ENCODE peak calls at places on chromosomes 12 and 14, in seven cellular contexts. K is fibroblast of pulmonary artery, J is stomach, E is astrocyte of the spinal cord, C is cardiac muscle cell, D is ovary, Y is fibroblast of lung. L is an unnamed sample.

GRCh38 chr12:26120561-26121274 is 4.1 kb downstream of the BHLHE41 start:
- DNase-seq in K (no peak), J (no peak), E (no peak), C (no peak), D (no peak), Y (no peak), L (no peak)

GRCh38 chr12:53472183-53472582 is 20.3 kb downstream of the PCBP2 start:
- DNase-seq in K (no peak), J (no peak), E (no peak), C (no peak), D (no peak), Y (no peak), L (no peak)

GRCh38 chr14:64758711-64759554 is 54.7 kb downstream of the PLEKHG3 start:
- DNase-seq in K (peak), J (peak), E (peak), C (no peak), D (peak), Y (peak), L (peak)

GRCh38 chr12:67747869-67748760 is 99.6 kb downstream of the DYRK2 start:
- DNase-seq in K (peak), J (peak), E (peak), C (no peak), D (no peak), Y (peak), L (peak)

GRCh38 chr12:121227294-121227693 is 17.4 kb downstream of the P2RX4 start:
- DNase-seq in K (no peak), J (peak), E (no peak), C (no peak), D (no peak), Y (no peak), L (no peak)

GRCh38 chr12:2324375-2324774 is 271.6 kb downstream of the CACNA1C start:
- DNase-seq in K (no peak), J (peak), E (no peak), C (no peak), D (no peak), Y (no peak), L (peak)

GRCh38 chr12:47281667-47282171 is 202.0 kb upstream of the AMIGO2 start:
- DNase-seq in K (peak), J (no peak), E (peak), C (no peak), D (no peak), Y (peak), L (peak)

GRCh38 chr12:7503686-7504085 is at the start of gene CD163:
- DNase-seq in K (no peak), J (no peak), E (no peak), C (no peak), D (no peak), Y (no peak), L (no peak)

GRCh38 chr14:103308717-103309616 is 25.1 kb upstream of the EIF5 start:
- DNase-seq in K (no peak), J (no peak), E (no peak), C (no peak), D (no peak), Y (no peak), L (no peak)

GRCh38 chr12:76883826-76884225 is 5.0 kb upstream of the CSRP2 start:
- DNase-seq in K (peak), J (no peak), E (peak), C (no peak), D (no peak), Y (peak), L (peak)

GRCh38 chr12:69732088-69732487 is 6.6 kb upstream of the RAB3IP start:
- DNase-seq in K (peak), J (no peak), E (peak), C (no peak), D (no peak), Y (peak), L (peak)

GRCh38 chr14:100523536-100524025 is 63.6 kb downstream of the BEGAIN start:
- DNase-seq in K (no peak), J (no peak), E (no peak), C (no peak), D (no peak), Y (no peak), L (no peak)

GRCh38 chr14:49867831-49868719 is 15.5 kb upstream of the NEMF start:
- DNase-seq in K (peak), J (peak), E (peak), C (peak), D (peak), Y (peak), L (peak)

GRCh38 chr14:88468396-88468795 is 82.9 kb downstream of the SPATA7 start:
- DNase-seq in K (peak), J (no peak), E (peak), C (no peak), D (no peak), Y (peak), L (peak)

DNA sequence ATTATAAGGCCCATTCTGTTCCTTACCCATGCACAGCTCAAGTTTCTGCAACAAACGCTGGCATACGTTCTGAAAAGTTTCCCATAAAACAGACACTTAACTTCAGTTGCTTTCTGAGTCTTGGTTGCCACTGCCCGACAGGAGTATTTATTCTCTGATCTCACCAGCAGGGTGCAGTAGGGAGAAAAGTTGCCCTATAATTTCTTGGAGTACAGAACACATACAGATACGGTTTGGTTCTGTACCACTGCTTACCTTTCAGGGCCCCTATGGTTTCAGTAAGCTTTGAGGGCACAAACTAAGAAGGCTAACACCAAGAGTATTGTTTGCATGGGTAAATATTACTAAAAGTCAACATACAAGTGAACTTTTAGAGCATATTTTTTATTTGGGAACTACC is 77.9 kb downstream of the SPATA7 start:
- DNase-seq in K (peak), J (no peak), E (no peak), C (peak), D (no peak), Y (no peak), L (peak)
- TF ChIP-seq CTCF in K (peak), J (no peak), E (peak), C (peak), D (no peak), Y (peak), L (peak)

DNA sequence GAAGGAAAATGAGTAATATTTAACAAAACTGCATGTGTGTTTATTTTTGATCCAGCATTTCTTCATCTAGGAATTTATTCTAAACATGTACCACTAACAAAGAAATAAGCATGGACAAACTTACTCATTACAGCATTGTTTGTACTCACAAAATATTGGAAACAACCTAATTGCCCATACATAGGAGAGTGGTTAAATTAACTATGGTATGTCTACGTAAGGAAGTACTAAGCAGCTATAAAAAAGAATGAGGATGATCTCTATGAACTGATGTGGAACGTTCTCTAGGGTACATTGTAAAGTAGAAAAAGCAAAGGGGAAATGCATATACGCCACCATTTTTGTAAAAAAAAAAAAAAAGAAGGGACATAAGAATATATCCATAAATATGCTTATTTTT is 17.4 kb upstream of the TAS2R42 start:
- DNase-seq in K (no peak), J (no peak), E (no peak), C (no peak), D (no peak), Y (no peak), L (no peak)
- H3K4me3 ChIP-seq in K (no peak), J (no peak), E (no peak), C (no peak), D (no peak), Y (no peak), L (no peak)

DNA sequence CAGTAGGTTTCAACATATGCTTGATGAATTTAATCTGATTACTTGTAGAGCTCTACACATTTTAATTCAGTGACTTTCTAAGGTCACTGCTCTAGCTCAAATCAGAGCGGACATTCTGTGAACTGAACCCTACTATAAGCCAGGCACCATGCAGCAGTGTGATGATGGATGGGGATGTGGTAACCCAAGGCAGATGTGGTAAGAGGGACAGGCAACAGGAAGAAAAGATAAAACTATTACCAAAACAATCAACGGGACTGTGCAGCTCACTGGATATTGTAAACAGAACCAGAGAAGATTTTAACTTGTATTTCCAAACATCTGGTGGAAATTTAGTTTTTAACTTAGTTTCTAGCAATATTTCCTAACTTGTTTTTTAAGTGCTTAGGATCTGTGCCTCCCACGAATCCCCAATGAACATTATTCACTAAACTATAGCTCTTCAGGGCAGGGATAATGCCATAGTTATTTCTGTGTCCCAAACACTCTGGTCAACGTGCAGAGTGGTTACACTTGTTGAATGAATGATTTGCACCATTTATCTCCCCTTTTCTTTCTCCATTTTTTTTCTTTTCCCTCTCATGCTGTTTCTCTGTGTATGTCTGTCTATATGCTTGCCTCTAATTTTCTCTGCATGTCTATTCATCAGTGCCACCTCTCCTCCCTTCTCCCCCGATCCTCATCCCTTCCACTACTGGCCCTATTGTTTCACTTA is 3.0 kb downstream of the ERO1A start:
- DNase-seq in K (peak), J (no peak), E (no peak), C (no peak), D (no peak), Y (peak), L (peak)
- TF ChIP-seq CTCF in K (no peak), J (no peak), E (no peak), C (no peak), D (no peak), Y (no peak), L (no peak)

DNA sequence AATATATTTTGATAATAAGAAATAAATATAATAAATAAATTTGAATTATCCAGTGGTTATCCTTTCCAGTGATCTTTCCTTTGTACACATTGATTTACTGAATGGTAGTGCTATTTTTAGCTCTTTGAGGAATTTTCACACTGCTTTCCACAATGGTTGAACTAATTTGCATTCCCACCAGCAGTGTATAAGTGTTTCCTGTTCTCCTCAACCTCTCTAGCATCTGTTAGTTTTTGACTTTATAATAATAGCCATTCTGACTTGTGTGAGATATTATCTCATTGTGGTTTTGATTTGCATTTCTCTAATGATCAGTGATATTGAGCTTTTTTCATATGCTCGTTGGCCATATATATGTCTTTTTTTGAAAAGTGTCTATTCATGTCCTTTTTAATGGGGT is 333.7 kb downstream of the RAD51B start:
- DNase-seq in K (no peak), J (no peak), E (no peak), C (no peak), D (no peak), Y (no peak), L (no peak)
- H3K4me3 ChIP-seq in K (no peak), J (no peak), E (no peak), C (no peak), D (no peak), Y (no peak), L (no peak)

L was measured in choroid plexus epithelial cell.